ENCODE peak calls at places on chromosomes 16 and 17, in five cellular contexts. One of them, this sample, is unnamed.

GRCh38 chr17:50062323-50063243 is 6.7 kb downstream of the ITGA3 start:
- DNase-seq in fibroblast of pulmonary artery: peak; percentile 79
- DNase-seq in mucosa of descending colon: peak; percentile 89
- DNase-seq in lower leg skin: peak; percentile 93
- DNase-seq in glutamatergic neuron: no peak
- DNase-seq in this sample: no peak

GRCh38 chr16:85528528-85529387 is 84.4 kb upstream of the GSE1 start:
- DNase-seq in fibroblast of pulmonary artery: no peak
- DNase-seq in glutamatergic neuron: no peak
- DNase-seq in mucosa of descending colon: peak; percentile 38
- DNase-seq in lower leg skin: no peak
- DNase-seq in this sample: peak; percentile 50

GRCh38 chr16:17921357-17921978 is 415.1 kb downstream of the NPIPA8 start:
- DNase-seq in mucosa of descending colon: peak; percentile 85
- DNase-seq in glutamatergic neuron: peak; percentile 55
- DNase-seq in lower leg skin: no peak
- DNase-seq in fibroblast of pulmonary artery: peak; percentile 2
- DNase-seq in this sample: peak; percentile 76

GRCh38 chr17:83061586-83061985 is 17.8 kb upstream of the METRNL start:
- DNase-seq in glutamatergic neuron: no peak
- DNase-seq in lower leg skin: no peak
- DNase-seq in fibroblast of pulmonary artery: no peak
- DNase-seq in mucosa of descending colon: no peak
- DNase-seq in this sample: no peak

GRCh38 chr16:4414187-4414909 is 2.0 kb downstream of the CORO7 start:
- DNase-seq in mucosa of descending colon: no peak
- DNase-seq in glutamatergic neuron: no peak
- DNase-seq in fibroblast of pulmonary artery: no peak
- DNase-seq in lower leg skin: no peak
- DNase-seq in this sample: peak; percentile 97

GRCh38 chr16:11862489-11862888 is 11.1 kb upstream of the RSL1D1 start:
- DNase-seq in glutamatergic neuron: no peak
- DNase-seq in mucosa of descending colon: no peak
- DNase-seq in lower leg skin: no peak
- DNase-seq in fibroblast of pulmonary artery: no peak
- DNase-seq in this sample: no peak

GRCh38 chr17:36935681-36936454 is 1.4 kb upstream of the LHX1 start:
- DNase-seq in fibroblast of pulmonary artery: no peak
- DNase-seq in mucosa of descending colon: peak; percentile 40
- DNase-seq in lower leg skin: peak; percentile 81
- DNase-seq in glutamatergic neuron: peak; percentile 29
- DNase-seq in this sample: no peak

GRCh38 chr16:262121-262745 is 13.5 kb downstream of the RGS11 start:
- DNase-seq in fibroblast of pulmonary artery: no peak
- DNase-seq in lower leg skin: no peak
- DNase-seq in mucosa of descending colon: no peak
- DNase-seq in glutamatergic neuron: no peak
- DNase-seq in this sample: no peak

GRCh38 chr17:78735832-78736525 is 46.1 kb downstream of the CYTH1 start:
- DNase-seq in mucosa of descending colon: peak; percentile 71
- DNase-seq in fibroblast of pulmonary artery: peak; percentile 32
- DNase-seq in glutamatergic neuron: no peak
- DNase-seq in lower leg skin: peak; percentile 31
- DNase-seq in this sample: no peak

GRCh38 chr17:34728771-34729310 is 149.5 kb downstream of the TMEM132E start:
- DNase-seq in mucosa of descending colon: no peak
- DNase-seq in lower leg skin: peak; percentile 63
- DNase-seq in glutamatergic neuron: peak; percentile 62
- DNase-seq in fibroblast of pulmonary artery: no peak
- DNase-seq in this sample: no peak

GRCh38 chr17:30565073-30565935 is 88.1 kb downstream of the GOSR1 start:
- DNase-seq in lower leg skin: peak; percentile 42
- DNase-seq in glutamatergic neuron: no peak
- DNase-seq in mucosa of descending colon: no peak
- DNase-seq in fibroblast of pulmonary artery: peak; percentile 9
- DNase-seq in this sample: no peak

GRCh38 chr16:57051696-57052228 is 40.6 kb upstream of the CPNE2 start:
- DNase-seq in mucosa of descending colon: no peak
- DNase-seq in fibroblast of pulmonary artery: no peak
- DNase-seq in glutamatergic neuron: no peak
- DNase-seq in lower leg skin: no peak
- DNase-seq in this sample: peak; percentile 61

GRCh38 chr17:75627094-75627493 is 6.1 kb upstream of the SMIM5 start:
- DNase-seq in glutamatergic neuron: no peak
- DNase-seq in mucosa of descending colon: no peak
- DNase-seq in lower leg skin: no peak
- DNase-seq in fibroblast of pulmonary artery: no peak
- DNase-seq in this sample: no peak

GRCh38 chr17:29682054-29682453 is 59.3 kb upstream of the CORO6 start:
- DNase-seq in fibroblast of pulmonary artery: no peak
- DNase-seq in lower leg skin: no peak
- DNase-seq in mucosa of descending colon: no peak
- DNase-seq in glutamatergic neuron: no peak
- DNase-seq in this sample: no peak

GRCh38 chr17:14781123-14781522 is 480.2 kb downstream of the HS3ST3B1 start:
- DNase-seq in lower leg skin: no peak
- DNase-seq in fibroblast of pulmonary artery: no peak
- DNase-seq in mucosa of descending colon: no peak
- DNase-seq in glutamatergic neuron: peak; percentile 35
- DNase-seq in this sample: no peak

GRCh38 chr17:58232707-58233156 is 5.7 kb upstream of the LPO start:
- DNase-seq in lower leg skin: no peak
- DNase-seq in fibroblast of pulmonary artery: peak; percentile 88
- DNase-seq in mucosa of descending colon: no peak
- DNase-seq in glutamatergic neuron: no peak
- DNase-seq in this sample: peak; percentile 64

GRCh38 chr17:1203111-1203966 is 23.6 kb upstream of the ABR start:
- DNase-seq in lower leg skin: peak; percentile 94
- DNase-seq in glutamatergic neuron: peak; percentile 71
- DNase-seq in mucosa of descending colon: peak; percentile 65
- DNase-seq in fibroblast of pulmonary artery: peak; percentile 56
- DNase-seq in this sample: peak; percentile 59

GRCh38 chr17:49365667-49366066 is 3.6 kb upstream of the ZNF652 start:
- DNase-seq in glutamatergic neuron: peak; percentile 38
- DNase-seq in lower leg skin: peak; percentile 54
- DNase-seq in mucosa of descending colon: no peak
- DNase-seq in fibroblast of pulmonary artery: peak; percentile 30
- DNase-seq in this sample: peak; percentile 50

GRCh38 chr17:1573932-1574696 is 11.5 kb upstream of the PITPNA start:
- DNase-seq in lower leg skin: peak; percentile 96
- DNase-seq in glutamatergic neuron: peak; percentile 83
- DNase-seq in fibroblast of pulmonary artery: peak; percentile 83
- DNase-seq in mucosa of descending colon: peak; percentile 92
- DNase-seq in this sample: peak; percentile 86

GRCh38 chr17:41848788-41849187 is 11.2 kb downstream of the KLHL10 start:
- DNase-seq in mucosa of descending colon: no peak
- DNase-seq in glutamatergic neuron: no peak
- DNase-seq in lower leg skin: no peak
- DNase-seq in fibroblast of pulmonary artery: no peak
- DNase-seq in this sample: no peak

GRCh38 chr17:83069931-83070374 is 9.5 kb upstream of the METRNL start:
- DNase-seq in glutamatergic neuron: no peak
- DNase-seq in lower leg skin: no peak
- DNase-seq in mucosa of descending colon: no peak
- DNase-seq in fibroblast of pulmonary artery: no peak
- DNase-seq in this sample: no peak

GRCh38 chr17:71208111-71208704 is 912.6 kb upstream of the SOX9 start:
- DNase-seq in lower leg skin: no peak
- DNase-seq in mucosa of descending colon: no peak
- DNase-seq in fibroblast of pulmonary artery: peak; percentile 27
- DNase-seq in glutamatergic neuron: no peak
- DNase-seq in this sample: no peak

GRCh38 chr16:16100631-16101030 is 122.7 kb downstream of the ABCC6 start:
- DNase-seq in mucosa of descending colon: no peak
- DNase-seq in fibroblast of pulmonary artery: no peak
- DNase-seq in lower leg skin: no peak
- DNase-seq in glutamatergic neuron: no peak
- DNase-seq in this sample: no peak

GRCh38 chr16:85333744-85334640 is 221.7 kb upstream of the CIBAR2 start:
- DNase-seq in fibroblast of pulmonary artery: no peak
- DNase-seq in mucosa of descending colon: no peak
- DNase-seq in lower leg skin: no peak
- DNase-seq in glutamatergic neuron: no peak
- DNase-seq in this sample: no peak

DNA sequence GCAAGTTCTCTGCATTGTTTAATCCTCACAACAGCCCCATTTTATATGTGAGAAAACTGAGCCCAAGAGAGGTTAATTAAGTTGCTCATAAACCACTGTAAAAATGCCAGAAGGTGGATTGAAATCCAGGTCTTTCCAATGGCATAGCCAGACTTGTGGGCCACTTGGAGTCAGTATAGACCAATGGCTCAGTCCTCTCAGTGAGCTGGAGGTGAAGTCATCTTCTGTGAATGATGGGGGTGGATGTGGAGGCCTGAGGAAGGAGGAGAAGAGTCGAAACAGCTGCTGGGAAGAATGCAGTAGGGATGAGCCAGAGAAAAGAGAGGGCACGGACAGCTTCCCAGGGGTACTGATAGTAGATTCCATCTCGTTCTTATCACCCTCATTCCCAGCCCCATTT is 213.4 kb downstream of the SOX9 start:
- DNase-seq in lower leg skin: no peak
- DNase-seq in fibroblast of pulmonary artery: peak; percentile 44
- DNase-seq in mucosa of descending colon: no peak
- DNase-seq in glutamatergic neuron: no peak
- DNase-seq in this sample: no peak
- TF ChIP-seq CTCF in lower leg skin: no peak
- TF ChIP-seq CTCF in fibroblast of pulmonary artery: no peak
- TF ChIP-seq CTCF in mucosa of descending colon: no peak
- TF ChIP-seq CTCF in glutamatergic neuron: no peak
- TF ChIP-seq CTCF in this sample: no peak

GRCh38 chr16:87235810-87236515 is 81.2 kb downstream of the C16orf95 start:
- DNase-seq in fibroblast of pulmonary artery: no peak
- DNase-seq in mucosa of descending colon: no peak
- DNase-seq in glutamatergic neuron: no peak
- DNase-seq in lower leg skin: peak; percentile 81
- DNase-seq in this sample: peak; percentile 29
- TF ChIP-seq CTCF in fibroblast of pulmonary artery: no peak
- TF ChIP-seq CTCF in mucosa of descending colon: no peak
- TF ChIP-seq CTCF in glutamatergic neuron: no peak
- TF ChIP-seq CTCF in lower leg skin: no peak
- TF ChIP-seq CTCF in this sample: no peak

GRCh38 chr17:40190197-40191021 is 13.1 kb downstream of the RAPGEFL1 start:
- DNase-seq in glutamatergic neuron: peak; percentile 56
- DNase-seq in mucosa of descending colon: no peak
- DNase-seq in lower leg skin: no peak
- DNase-seq in fibroblast of pulmonary artery: no peak
- DNase-seq in this sample: peak; percentile 54
- TF ChIP-seq CTCF in glutamatergic neuron: peak; percentile 54
- TF ChIP-seq CTCF in mucosa of descending colon: no peak
- TF ChIP-seq CTCF in lower leg skin: no peak
- TF ChIP-seq CTCF in fibroblast of pulmonary artery: peak; percentile 34
- TF ChIP-seq CTCF in this sample: peak; percentile 68

DNA sequence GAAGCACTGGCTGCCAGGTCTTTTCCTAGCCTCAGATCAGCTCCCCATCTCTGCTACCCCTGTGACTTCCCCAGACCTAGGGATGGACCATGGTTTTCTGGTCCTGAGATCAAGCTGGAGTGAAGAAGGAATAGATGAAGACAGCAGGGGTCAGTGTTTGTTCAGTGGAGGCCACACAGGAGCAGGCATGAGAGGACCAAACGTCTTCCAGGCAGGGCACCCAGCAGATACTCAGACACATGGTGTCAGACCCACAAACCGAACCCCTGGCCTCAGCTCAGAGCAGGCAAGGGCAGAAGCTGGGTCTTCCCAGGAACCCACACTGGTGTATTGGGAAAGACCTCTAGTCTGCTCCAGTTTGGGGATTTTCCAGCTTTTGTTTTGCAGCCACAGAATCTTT is 189.7 kb downstream of the IRX5 start:
- DNase-seq in fibroblast of pulmonary artery: no peak
- DNase-seq in lower leg skin: no peak
- DNase-seq in mucosa of descending colon: no peak
- DNase-seq in glutamatergic neuron: no peak
- DNase-seq in this sample: no peak
- TF ChIP-seq CTCF in fibroblast of pulmonary artery: no peak
- TF ChIP-seq CTCF in lower leg skin: no peak
- TF ChIP-seq CTCF in mucosa of descending colon: no peak
- TF ChIP-seq CTCF in glutamatergic neuron: no peak
- TF ChIP-seq CTCF in this sample: no peak

DNA sequence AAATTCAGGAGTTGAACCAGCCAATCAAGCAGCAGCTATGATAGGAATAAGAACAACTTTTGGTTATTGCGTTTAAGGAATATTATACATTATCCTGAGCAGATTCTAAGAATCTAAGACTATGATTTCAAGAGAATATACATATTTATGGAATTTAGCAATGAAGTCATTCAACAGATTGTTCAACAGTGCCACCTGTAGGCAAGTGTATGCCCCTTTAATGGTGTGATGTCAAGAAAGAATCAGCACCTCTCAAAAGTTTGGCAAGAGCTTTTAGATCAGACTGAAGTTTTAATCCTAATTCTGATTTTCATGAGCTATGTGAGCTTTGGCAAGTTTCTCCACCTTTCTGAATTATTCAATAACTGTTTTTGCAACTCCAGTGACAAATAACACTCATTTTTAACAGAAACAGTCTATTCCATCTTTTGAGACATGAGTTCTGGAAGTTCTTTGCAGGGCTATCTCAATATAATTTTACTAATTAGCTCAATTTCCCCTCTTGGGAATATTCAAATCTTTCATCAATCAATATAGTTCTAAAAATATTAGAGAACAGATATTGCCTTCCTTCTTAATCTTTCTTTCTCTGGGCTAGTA is 474.3 kb upstream of the TOM1L1 start:
- DNase-seq in lower leg skin: no peak
- DNase-seq in mucosa of descending colon: no peak
- DNase-seq in fibroblast of pulmonary artery: peak; percentile 2
- DNase-seq in glutamatergic neuron: no peak
- DNase-seq in this sample: peak; percentile 7
- TF ChIP-seq CTCF in lower leg skin: no peak
- TF ChIP-seq CTCF in mucosa of descending colon: no peak
- TF ChIP-seq CTCF in fibroblast of pulmonary artery: no peak
- TF ChIP-seq CTCF in glutamatergic neuron: peak; percentile 48
- TF ChIP-seq CTCF in this sample: no peak

GRCh38 chr16:89257281-89257731 is 39.8 kb downstream of the ZNF778 start:
- DNase-seq in mucosa of descending colon: no peak
- DNase-seq in fibroblast of pulmonary artery: no peak
- DNase-seq in glutamatergic neuron: peak; percentile 52
- DNase-seq in lower leg skin: no peak
- DNase-seq in this sample: peak; percentile 23
- TF ChIP-seq CTCF in mucosa of descending colon: no peak
- TF ChIP-seq CTCF in fibroblast of pulmonary artery: no peak
- TF ChIP-seq CTCF in glutamatergic neuron: no peak
- TF ChIP-seq CTCF in lower leg skin: no peak
- TF ChIP-seq CTCF in this sample: no peak

GRCh38 chr16:81860867-81861266 is 81.8 kb downstream of the PLCG2 start:
- DNase-seq in lower leg skin: no peak
- DNase-seq in fibroblast of pulmonary artery: no peak
- DNase-seq in glutamatergic neuron: no peak
- DNase-seq in mucosa of descending colon: no peak
- DNase-seq in this sample: no peak

GRCh38 chr16:81861915-81862314 is 82.8 kb downstream of the PLCG2 start:
- DNase-seq in lower leg skin: peak; percentile 46
- DNase-seq in mucosa of descending colon: no peak
- DNase-seq in fibroblast of pulmonary artery: no peak
- DNase-seq in glutamatergic neuron: no peak
- DNase-seq in this sample: no peak

GRCh38 chr16:81864646-81865382 is 85.7 kb downstream of the PLCG2 start:
- DNase-seq in fibroblast of pulmonary artery: no peak
- DNase-seq in lower leg skin: no peak
- DNase-seq in glutamatergic neuron: no peak
- DNase-seq in mucosa of descending colon: no peak
- DNase-seq in this sample: no peak

GRCh38 chr16:81861503-81861902 is 82.4 kb downstream of the PLCG2 start:
- DNase-seq in glutamatergic neuron: no peak
- DNase-seq in fibroblast of pulmonary artery: no peak
- DNase-seq in lower leg skin: no peak
- DNase-seq in mucosa of descending colon: no peak
- DNase-seq in this sample: no peak

GRCh38 chr16:81863630-81864352 is 84.7 kb downstream of the PLCG2 start:
- DNase-seq in mucosa of descending colon: no peak
- DNase-seq in lower leg skin: no peak
- DNase-seq in fibroblast of pulmonary artery: no peak
- DNase-seq in glutamatergic neuron: no peak
- DNase-seq in this sample: no peak
- TF ChIP-seq CTCF in mucosa of descending colon: no peak
- TF ChIP-seq CTCF in lower leg skin: no peak
- TF ChIP-seq CTCF in fibroblast of pulmonary artery: no peak
- TF ChIP-seq CTCF in glutamatergic neuron: no peak
- TF ChIP-seq CTCF in this sample: no peak